ENCODE peak calls at places on chromosomes 11 and 22, in ten cellular contexts. D is WTC11; I is fibroblast of the aortic adventitia; P is Panc1; H is AG04450; T is tibial nerve; L is nephron progenitor cell; R is CD8-positive, alpha-beta T cell; A is foreskin fibroblast; O is psoas muscle. Z is an unnamed sample.

GRCh38 chr11:122665882-122666281 is 10.4 kb downstream of the UBASH3B start:
- DNase-seq in D (no peak), I (no peak), P (no peak), H (no peak), T (no peak), L (no peak), R (no peak), A (no peak), O (no peak), Z (no peak)

GRCh38 chr11:113296447-113297205 is 17.8 kb upstream of the TTC12 start:
- DNase-seq in D (no peak), I (no peak), P (no peak), H (no peak), T (no peak), L (no peak), R (no peak), A (peak), O (no peak), Z (no peak)

GRCh38 chr22:49764151-49764581 is 63.5 kb downstream of the BRD1 start:
- DNase-seq in D (peak), I (no peak), P (no peak), H (no peak), T (no peak), L (no peak), R (peak), A (no peak), O (peak), Z (peak)

GRCh38 chr11:112903310-112903709 is 57.9 kb upstream of the NCAM1 start:
- DNase-seq in D (no peak), I (no peak), P (no peak), H (no peak), T (no peak), L (no peak), R (no peak), A (no peak), O (no peak), Z (no peak)

GRCh38 chr11:119567667-119568582 is 145.0 kb upstream of the THY1 start:
- DNase-seq in D (no peak), I (peak), P (no peak), H (peak), T (no peak), L (no peak), R (no peak), A (peak), O (no peak), Z (no peak)

GRCh38 chr11:69650832-69651344 is 9.9 kb downstream of the CCND1 start:
- DNase-seq in D (no peak), I (no peak), P (no peak), H (no peak), T (no peak), L (no peak), R (no peak), A (no peak), O (peak), Z (no peak)

GRCh38 chr11:88555018-88555828 is 217.7 kb upstream of the CTSC start:
- DNase-seq in D (no peak), I (peak), P (peak), H (peak), T (peak), L (no peak), R (no peak), A (peak), O (no peak), Z (no peak)

GRCh38 chr11:125261471-125262087 is 97.0 kb downstream of the PKNOX2 start:
- DNase-seq in D (no peak), I (no peak), P (no peak), H (no peak), T (no peak), L (no peak), R (no peak), A (peak), O (no peak), Z (no peak)

GRCh38 chr11:117641008-117641915 is 155.8 kb downstream of the DSCAML1 start:
- DNase-seq in D (no peak), I (no peak), P (no peak), H (no peak), T (no peak), L (no peak), R (no peak), A (no peak), O (no peak), Z (no peak)

GRCh38 chr22:50620861-50621490 is 7.0 kb downstream of the ARSA start:
- DNase-seq in D (no peak), I (no peak), P (no peak), H (no peak), T (no peak), L (no peak), R (peak), A (no peak), O (peak), Z (no peak)

GRCh38 chr11:10298342-10298741 is 4.3 kb upstream of the SBF2 start:
- DNase-seq in D (no peak), I (peak), P (no peak), H (peak), T (no peak), L (no peak), R (no peak), A (peak), O (no peak), Z (no peak)

GRCh38 chr22:46381142-46381541 is 45.6 kb downstream of the TRMU start:
- DNase-seq in D (no peak), I (peak), P (no peak), H (no peak), T (no peak), L (no peak), R (no peak), A (peak), O (no peak), Z (no peak)

GRCh38 chr11:119806064-119806915 is 77.3 kb upstream of the NECTIN1 start:
- DNase-seq in D (no peak), I (no peak), P (no peak), H (no peak), T (no peak), L (no peak), R (no peak), A (no peak), O (no peak), Z (no peak)

GRCh38 chr11:109306322-109306721 is 115.7 kb upstream of the C11orf87 start:
- DNase-seq in D (no peak), I (peak), P (no peak), H (no peak), T (no peak), L (no peak), R (no peak), A (peak), O (no peak), Z (no peak)

GRCh38 chr11:81192516-81192915 is 1541.1 kb downstream of the FAM181B start:
- DNase-seq in D (no peak), I (no peak), P (no peak), H (no peak), T (no peak), L (no peak), R (no peak), A (no peak), O (no peak), Z (no peak)

GRCh38 chr11:35943761-35944502 is at the start of gene LDLRAD3:
- DNase-seq in D (peak), I (peak), P (no peak), H (peak), T (peak), L (peak), R (no peak), A (peak), O (peak), Z (peak)

GRCh38 chr22:46653596-46653995 is 33.4 kb downstream of the GRAMD4 start:
- DNase-seq in D (no peak), I (no peak), P (no peak), H (no peak), T (no peak), L (no peak), R (no peak), A (no peak), O (no peak), Z (no peak)

GRCh38 chr11:62976109-62976508 is 8.7 kb downstream of the SLC22A6 start:
- DNase-seq in D (no peak), I (no peak), P (no peak), H (no peak), T (no peak), L (no peak), R (no peak), A (no peak), O (no peak), Z (no peak)

GRCh38 chr11:62980133-62980760 is 4.5 kb downstream of the SLC22A6 start:
- DNase-seq in D (no peak), I (peak), P (no peak), H (no peak), T (no peak), L (peak), R (no peak), A (peak), O (no peak), Z (no peak)

DNA sequence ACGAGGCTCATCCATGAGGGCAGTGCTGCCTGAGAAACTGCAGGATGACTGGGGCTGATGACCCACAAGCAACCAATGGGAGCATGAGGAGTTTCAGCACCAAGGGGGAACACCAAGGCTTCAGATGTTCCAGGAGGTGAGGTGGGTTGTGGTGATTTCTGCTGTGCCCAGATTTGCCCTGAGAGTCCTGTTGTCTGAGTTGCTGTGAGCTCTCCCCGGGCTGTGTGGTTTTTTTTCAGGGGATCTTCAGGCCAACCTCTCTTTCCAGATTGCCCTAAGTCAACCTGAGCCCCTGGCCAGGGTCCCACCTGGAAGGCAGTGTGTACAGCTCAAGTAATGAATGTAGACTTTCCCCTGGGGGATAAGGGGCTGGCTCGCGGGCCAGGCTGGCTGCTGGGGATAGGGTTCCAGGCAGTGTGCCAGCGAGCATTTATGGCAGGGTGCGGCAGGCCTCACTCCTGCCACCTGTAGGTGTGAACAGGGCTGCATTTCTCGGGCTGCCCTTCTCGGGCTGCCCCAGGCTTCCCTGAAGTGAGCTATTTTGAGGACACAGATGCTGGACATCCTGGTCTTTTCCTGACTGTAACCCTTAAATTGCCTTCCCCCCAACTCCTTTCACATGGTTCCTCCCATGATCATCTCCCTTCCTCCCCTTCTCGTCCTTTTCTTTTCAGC is 9.8 kb downstream of the SLC22A6 start:
- DNase-seq in D (peak), I (peak), P (no peak), H (no peak), T (no peak), L (peak), R (no peak), A (peak), O (peak), Z (no peak)
- TF ChIP-seq CTCF in D (no peak), I (peak), P (peak), H (peak), T (peak), L (peak), R (no peak), A (no peak), O (peak), Z (peak)

GRCh38 chr11:65112226-65112550 is 516 bp downstream of the TM7SF2 start:
- DNase-seq in D (no peak), I (no peak), P (no peak), H (no peak), T (no peak), L (peak), R (no peak), A (no peak), O (no peak), Z (no peak)

GRCh38 chr11:65112551-65113360 is 1.1 kb downstream of the TM7SF2 start:
- DNase-seq in D (peak), I (peak), P (peak), H (no peak), T (no peak), L (peak), R (peak), A (peak), O (peak), Z (peak)

GRCh38 chr11:65114538-65115171 is 2.8 kb downstream of the ZNHIT2 start:
- DNase-seq in D (no peak), I (no peak), P (no peak), H (no peak), T (no peak), L (no peak), R (no peak), A (no peak), O (no peak), Z (no peak)

GRCh38 chr11:65113839-65114238 is 2.2 kb downstream of the TM7SF2 start:
- DNase-seq in D (no peak), I (no peak), P (no peak), H (no peak), T (no peak), L (no peak), R (no peak), A (no peak), O (no peak), Z (no peak)

DNA sequence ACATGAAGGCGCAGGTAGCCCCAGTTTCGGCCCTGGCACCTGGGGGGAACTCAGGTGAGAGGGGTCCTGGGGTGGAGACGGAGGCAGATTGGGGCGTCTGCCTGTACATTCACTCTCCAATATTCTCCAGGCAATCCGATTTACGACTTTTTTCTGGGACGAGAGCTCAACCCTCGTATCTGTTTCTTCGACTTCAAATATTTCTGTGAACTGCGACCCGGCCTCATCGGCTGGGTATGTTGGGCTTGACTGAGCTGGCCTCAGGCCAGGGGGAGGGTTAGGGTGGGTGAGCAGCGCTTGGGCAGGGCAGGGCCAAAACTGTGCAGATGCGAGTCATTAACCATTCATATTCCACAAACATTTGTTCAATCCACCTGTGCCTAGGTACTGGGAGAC is 1.7 kb downstream of the TM7SF2 start:
- DNase-seq in D (no peak), I (no peak), P (no peak), H (no peak), T (no peak), L (no peak), R (no peak), A (peak), O (no peak), Z (no peak)
- TF ChIP-seq CTCF in D (no peak), I (no peak), P (no peak), H (no peak), T (no peak), L (no peak), R (no peak), A (no peak), O (no peak), Z (no peak)

GRCh38 chr11:131885371-131885770 is 515.0 kb downstream of the NTM start:
- DNase-seq in D (no peak), I (no peak), P (no peak), H (no peak), T (no peak), L (no peak), R (no peak), A (no peak), O (no peak), Z (no peak)

GRCh38 chr11:131883332-131883731 is 512.9 kb downstream of the NTM start:
- DNase-seq in D (no peak), I (no peak), P (no peak), H (no peak), T (no peak), L (no peak), R (no peak), A (no peak), O (no peak), Z (no peak)

GRCh38 chr11:131886201-131886600 is 515.8 kb downstream of the NTM start:
- DNase-seq in D (no peak), I (no peak), P (no peak), H (no peak), T (no peak), L (no peak), R (no peak), A (no peak), O (no peak), Z (no peak)

GRCh38 chr11:131880976-131881375 is 510.6 kb downstream of the NTM start:
- DNase-seq in D (no peak), I (no peak), P (no peak), H (no peak), T (no peak), L (no peak), R (no peak), A (no peak), O (no peak), Z (no peak)

DNA sequence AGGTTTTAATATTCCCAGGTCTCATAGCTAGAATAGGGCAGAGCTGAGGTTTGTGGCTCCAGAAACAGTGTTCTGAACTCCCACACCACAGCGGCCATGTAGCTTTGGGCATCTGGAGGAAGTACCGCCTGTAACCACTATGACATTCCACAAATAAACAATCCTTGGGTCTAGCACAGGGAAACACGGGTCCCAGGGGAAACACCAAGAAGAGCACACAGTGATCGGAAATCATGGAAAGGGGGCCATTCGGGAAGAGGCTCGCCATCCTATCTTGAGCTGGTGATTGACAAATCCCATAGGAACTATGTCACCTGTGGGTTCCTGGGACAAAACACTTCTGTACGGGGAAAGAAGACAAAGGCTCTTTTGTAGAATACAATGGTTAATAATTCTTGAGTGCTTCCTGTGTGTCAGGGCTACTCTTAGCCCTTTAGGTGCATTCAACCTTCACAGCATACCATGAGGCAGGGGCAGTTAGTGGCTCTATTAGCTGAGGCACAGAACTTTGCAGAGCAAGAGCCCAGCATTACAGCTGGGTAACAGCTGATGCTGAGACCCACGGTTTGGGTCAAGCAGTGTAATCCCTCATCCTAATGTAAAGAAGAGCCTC is 514.2 kb downstream of the NTM start:
- DNase-seq in D (no peak), I (no peak), P (no peak), H (no peak), T (no peak), L (no peak), R (no peak), A (no peak), O (no peak), Z (no peak)
- TF ChIP-seq CTCF in D (no peak), I (no peak), P (no peak), H (no peak), T (no peak), L (no peak), R (no peak), A (no peak), O (no peak), Z (no peak)

DNA sequence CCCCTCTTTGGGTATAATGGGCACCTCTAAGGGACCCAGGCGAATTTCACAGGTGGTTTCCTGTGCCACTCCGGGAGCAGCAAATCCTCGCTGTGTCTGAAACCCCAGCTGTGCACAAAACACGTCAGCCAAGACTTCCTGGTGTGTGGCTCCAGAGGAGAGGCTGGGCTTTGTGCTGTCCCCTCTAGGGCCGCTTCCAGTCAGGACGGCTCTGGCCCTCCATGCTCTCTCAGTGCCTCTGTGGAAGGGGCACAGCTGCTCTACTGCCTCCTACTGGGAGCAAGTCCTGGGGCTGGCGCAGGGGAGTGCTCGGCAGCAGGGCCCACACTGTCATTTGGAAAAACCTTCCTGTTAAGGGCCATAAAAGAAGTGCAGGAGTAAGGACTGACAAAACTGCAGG is 23.7 kb upstream of the ARFGAP3 start:
- DNase-seq in D (peak), I (no peak), P (no peak), H (no peak), T (no peak), L (no peak), R (no peak), A (no peak), O (no peak), Z (no peak)
- TF ChIP-seq CTCF in D (no peak), I (no peak), P (no peak), H (peak), T (no peak), L (no peak), R (no peak), A (peak), O (peak), Z (peak)

GRCh38 chr11:128689586-128689945 is 4.3 kb upstream of the FLI1 start:
- DNase-seq in D (no peak), I (no peak), P (no peak), H (no peak), T (no peak), L (no peak), R (no peak), A (no peak), O (no peak), Z (no peak)

GRCh38 chr11:128690746-128691091 is 3.2 kb upstream of the FLI1 start:
- DNase-seq in D (no peak), I (no peak), P (no peak), H (no peak), T (no peak), L (no peak), R (no peak), A (peak), O (no peak), Z (no peak)

GRCh38 chr11:128689946-128690745 is 3.7 kb upstream of the FLI1 start:
- DNase-seq in D (peak), I (peak), P (no peak), H (no peak), T (no peak), L (peak), R (no peak), A (peak), O (no peak), Z (no peak)

GRCh38 chr11:128692750-128693578 is 908 bp upstream of the FLI1 start:
- DNase-seq in D (peak), I (peak), P (no peak), H (no peak), T (no peak), L (peak), R (no peak), A (peak), O (peak), Z (no peak)

GRCh38 chr11:128691802-128692749 is 1.8 kb upstream of the FLI1 start:
- DNase-seq in D (peak), I (no peak), P (no peak), H (no peak), T (no peak), L (peak), R (no peak), A (no peak), O (peak), Z (no peak)
- TF ChIP-seq CTCF in D (no peak), I (peak), P (no peak), H (peak), T (no peak), L (peak), R (no peak), A (peak), O (peak), Z (peak)

Z was measured in progenitor cell of endocrine pancreas.